ENCODE peak calls at places on chromosome 9, in four cellular contexts. J is fibroblast of pulmonary artery, Q is body of pancreas, W is foreskin fibroblast. E is an unnamed sample.

GRCh38 chr9:132669636-132670358 is at the start of gene DDX31:
- DNase-seq in J (peak; percentile 80), Q (peak; percentile 85), W (peak; percentile 94), E (peak; percentile 77)

GRCh38 chr9:91897201-91897600 is 52.8 kb downstream of the ROR2 start:
- DNase-seq in J (no peak), Q (no peak), W (no peak), E (no peak)

GRCh38 chr9:131627326-131627845 is 82.1 kb downstream of the PRRT1B start:
- DNase-seq in J (no peak), Q (peak; percentile 44), W (peak; percentile 23), E (no peak)

GRCh38 chr9:114738581-114739316 is 56.8 kb upstream of the TEX48 start:
- DNase-seq in J (peak; percentile 92), Q (peak; percentile 73), W (peak; percentile 92), E (peak; percentile 87)

GRCh38 chr9:25322138-25322537 is 356.1 kb downstream of the TUSC1 start:
- DNase-seq in J (no peak), Q (no peak), W (no peak), E (no peak)

GRCh38 chr9:135152608-135153337 is 65.3 kb downstream of the OLFM1 start:
- DNase-seq in J (no peak), Q (peak; percentile 17), W (no peak), E (no peak)

GRCh38 chr9:123338710-123339665 is 17.0 kb upstream of the CRB2 start:
- DNase-seq in J (peak; percentile 44), Q (no peak), W (no peak), E (no peak)

GRCh38 chr9:14749738-14750137 is 27.2 kb upstream of the CER1 start:
- DNase-seq in J (no peak), Q (no peak), W (no peak), E (no peak)

GRCh38 chr9:137836831-137837241 is 40.7 kb upstream of the CACNA1B start:
- DNase-seq in J (no peak), Q (no peak), W (no peak), E (no peak)

DNA sequence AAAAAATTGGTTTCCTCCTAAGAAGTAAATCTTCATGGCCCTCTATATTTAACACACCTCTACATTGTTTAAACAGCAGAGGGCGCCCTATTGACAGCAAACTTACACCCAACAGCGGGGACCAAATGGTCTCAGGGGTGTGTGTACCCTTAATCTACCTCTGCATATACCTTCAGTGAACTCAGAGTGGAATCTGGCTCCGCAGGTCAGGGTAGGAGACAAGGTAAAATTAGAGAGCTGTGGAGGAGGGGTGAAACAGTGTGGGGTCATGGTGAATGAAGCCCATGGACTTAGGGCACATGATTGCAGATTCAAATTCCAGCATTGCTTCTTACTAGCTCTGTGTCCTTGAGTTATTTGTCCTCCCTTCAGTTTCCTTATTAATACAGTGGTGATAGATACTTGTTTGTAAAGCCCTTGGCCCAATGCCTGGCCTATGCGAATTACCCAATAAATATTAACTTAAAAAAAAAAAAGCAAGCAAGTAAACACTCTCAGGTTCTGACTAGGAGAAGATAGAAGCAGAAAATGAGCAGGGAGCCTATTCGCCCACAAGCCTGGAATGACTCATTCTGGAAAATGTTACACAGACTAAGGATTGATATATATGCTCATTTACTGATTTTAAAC is 122.9 kb downstream of the CAVIN4 start:
- DNase-seq in J (peak; percentile 24), Q (peak; percentile 65), W (peak; percentile 1), E (peak; percentile 48)
- TF ChIP-seq CTCF in J (peak; percentile 44), Q (peak; percentile 50), W (peak; percentile 22), E (peak; percentile 41)

DNA sequence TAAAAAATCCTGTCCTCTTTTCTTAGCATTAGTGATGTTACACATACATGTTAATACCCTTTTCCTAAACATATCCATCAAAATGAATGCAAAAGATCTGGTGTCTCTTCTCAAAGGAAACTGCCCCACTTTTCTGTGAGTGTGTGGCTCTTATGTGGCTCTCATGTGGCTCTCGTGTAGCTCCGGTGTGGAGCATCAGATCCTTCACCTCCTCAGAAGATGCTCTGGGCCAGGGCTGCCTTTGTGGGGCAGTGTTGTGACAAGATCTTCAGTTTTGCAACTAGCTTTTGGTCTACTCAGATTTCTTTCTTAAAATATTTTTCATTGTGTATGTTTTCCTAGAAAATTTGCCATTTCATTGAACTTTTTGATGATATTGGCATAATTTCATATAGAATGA is 19.3 kb downstream of the GARNL3 start:
- DNase-seq in J (peak; percentile 61), Q (no peak), W (peak; percentile 76), E (peak; percentile 49)
- TF ChIP-seq CTCF in J (peak; percentile 51), Q (no peak), W (peak; percentile 53), E (peak; percentile 33)

GRCh38 chr9:99359336-99359735 is 137.3 kb downstream of the SEC61B start:
- DNase-seq in J (no peak), Q (no peak), W (no peak), E (no peak)

GRCh38 chr9:99361827-99362226 is 139.7 kb downstream of the SEC61B start:
- DNase-seq in J (no peak), Q (no peak), W (peak; percentile 26), E (no peak)

GRCh38 chr9:99363509-99363908 is 141.4 kb downstream of the SEC61B start:
- DNase-seq in J (no peak), Q (no peak), W (no peak), E (no peak)

GRCh38 chr9:99360026-99360425 is 137.9 kb downstream of the SEC61B start:
- DNase-seq in J (no peak), Q (no peak), W (no peak), E (no peak)

DNA sequence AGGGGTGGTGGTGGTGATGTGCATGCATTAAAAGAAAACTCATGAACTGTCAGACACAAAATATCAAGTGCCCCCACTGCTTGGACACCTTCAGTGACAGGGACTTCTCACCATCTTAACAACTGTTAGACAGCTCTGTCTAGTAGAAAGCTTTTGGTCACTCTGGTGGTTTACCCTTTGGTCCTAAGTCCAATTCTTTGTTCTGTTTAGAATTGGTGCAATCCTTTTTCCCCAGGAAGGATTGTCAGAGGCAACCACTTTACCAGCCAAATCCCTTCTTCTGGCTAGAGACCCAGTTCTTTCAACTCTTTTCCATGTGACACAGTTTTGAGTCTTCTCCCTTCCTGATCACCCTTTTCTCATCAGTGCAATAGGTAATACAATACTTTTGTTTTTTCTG is 140.2 kb downstream of the SEC61B start:
- DNase-seq in J (no peak), Q (no peak), W (no peak), E (no peak)
- TF ChIP-seq CTCF in J (no peak), Q (no peak), W (no peak), E (no peak)

GRCh38 chr9:117545846-117546245 is 131.0 kb upstream of the ASTN2 start:
- DNase-seq in J (no peak), Q (no peak), W (no peak), E (peak; percentile 24)
- TF ChIP-seq CTCF in J (no peak), Q (no peak), W (no peak), E (no peak)

GRCh38 chr9:121929893-121930875 is 162.9 kb downstream of the TTLL11 start:
- DNase-seq in J (no peak), Q (no peak), W (peak; percentile 25), E (no peak)
- TF ChIP-seq CTCF in J (peak; percentile 12), Q (no peak), W (no peak), E (no peak)

GRCh38 chr9:72839140-72839539 is 113.7 kb downstream of the ALDH1A1 start:
- DNase-seq in J (no peak), Q (no peak), W (no peak), E (no peak)

GRCh38 chr9:72844440-72844768 is 108.4 kb downstream of the ALDH1A1 start:
- DNase-seq in J (no peak), Q (no peak), W (no peak), E (no peak)

DNA sequence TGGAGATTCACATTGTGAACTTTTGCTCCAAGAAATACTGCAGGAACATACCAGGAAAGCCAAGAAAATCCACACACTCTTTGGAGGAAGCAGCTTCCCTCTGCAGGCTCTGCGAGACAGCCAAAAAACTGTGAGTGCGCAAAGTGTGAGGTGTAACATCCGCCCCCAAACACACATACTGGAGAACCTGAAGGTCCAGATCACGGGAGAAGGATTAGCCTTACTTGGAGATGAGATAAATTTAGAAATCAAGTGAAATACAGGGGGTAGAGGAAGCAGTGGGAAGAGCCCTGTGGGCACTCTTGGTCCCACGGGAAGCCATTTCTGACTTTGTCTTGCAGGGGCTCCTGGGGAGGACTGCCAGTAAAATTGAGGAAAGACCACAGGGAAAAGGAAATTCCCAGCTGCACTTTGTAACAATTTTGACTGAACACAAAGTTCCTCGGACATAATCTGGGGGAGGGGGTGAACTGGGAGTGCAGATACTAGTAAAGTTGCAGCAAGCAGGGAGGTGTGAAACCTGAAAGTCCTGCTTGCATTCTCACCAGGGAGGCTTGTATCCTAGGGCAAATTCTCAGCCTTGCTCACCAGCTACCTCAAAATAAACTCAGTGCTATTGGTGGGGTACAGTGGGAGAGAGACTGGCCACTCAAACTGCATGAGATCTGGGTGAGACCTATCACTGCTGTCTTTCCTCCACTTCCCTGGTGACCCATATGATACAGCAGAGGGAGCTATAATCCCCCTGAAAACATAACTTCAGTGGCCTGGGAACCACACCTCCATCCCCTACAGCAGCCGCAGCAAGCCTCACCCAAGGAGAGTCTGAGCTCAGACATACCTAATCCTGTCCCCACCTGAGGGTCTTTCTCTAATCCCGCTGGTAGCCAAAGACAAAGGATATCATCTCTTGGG is 109.1 kb downstream of the ALDH1A1 start:
- DNase-seq in J (no peak), Q (no peak), W (no peak), E (peak; percentile 12)
- TF ChIP-seq CTCF in J (peak; percentile 19), Q (no peak), W (no peak), E (no peak)

DNA sequence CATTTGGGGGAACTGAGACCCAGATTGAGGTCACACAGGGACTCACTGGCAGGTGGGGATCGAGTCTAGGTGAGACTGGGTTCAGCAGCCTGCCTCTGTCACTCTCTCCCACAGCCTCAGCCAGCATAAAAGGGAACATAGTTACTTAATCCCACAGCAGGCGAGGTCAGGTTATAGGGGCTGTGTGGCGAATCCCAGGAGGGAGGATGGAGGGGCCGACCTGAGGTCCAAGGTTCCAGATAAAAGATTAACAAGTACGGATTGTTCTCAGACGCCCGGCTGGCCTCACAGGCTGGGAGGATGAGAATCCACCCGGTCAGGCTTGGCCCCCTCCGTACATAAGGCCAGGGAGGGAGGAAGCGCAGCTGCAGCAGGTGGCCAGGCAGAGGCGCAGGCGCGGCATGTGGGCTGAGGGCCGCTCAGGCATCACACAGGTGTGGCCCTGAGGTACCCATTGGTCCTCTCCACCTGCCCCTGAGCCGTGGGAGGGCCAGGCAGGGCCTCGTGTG is 3.3 kb downstream of the SUSD3 start:
- DNase-seq in J (no peak), Q (no peak), W (no peak), E (no peak)
- TF ChIP-seq CTCF in J (no peak), Q (no peak), W (no peak), E (no peak)

GRCh38 chr9:93820667-93821306 is 134.4 kb downstream of the BARX1 start:
- DNase-seq in J (no peak), Q (no peak), W (no peak), E (no peak)
- TF ChIP-seq CTCF in J (peak; percentile 2), Q (no peak), W (no peak), E (no peak)

E was measured in MCF 10A.